ENCODE peak calls at places on chromosomes 5 and 9, in five cellular contexts. L is GM12865, Z is B cell, G is heart right ventricle, N is SK-N-SH. D is an unnamed sample.

GRCh38 chr9:93316726-93317494 is 133.0 kb downstream of the WNK2 start:
- DNase-seq in G (no peak), N (no peak), L (no peak), Z (no peak), D (no peak)

GRCh38 chr9:89984214-89984613 is 379.4 kb downstream of the GADD45G start:
- DNase-seq in G (no peak), N (no peak), Z (no peak), L (no peak), D (no peak)

GRCh38 chr5:129904102-129904666 is at the start of gene CHSY3:
- DNase-seq in G (peak; percentile 76), N (peak; percentile 71), Z (peak; percentile 6), L (peak; percentile 65), D (no peak)

GRCh38 chr5:142360607-142361120 is 35.8 kb upstream of the SPRY4 start:
- DNase-seq in Z (no peak), L (no peak), N (peak; percentile 52), G (no peak), D (no peak)

GRCh38 chr5:145479862-145480261 is 355.3 kb downstream of the PRELID2 start:
- DNase-seq in Z (no peak), N (no peak), L (no peak), G (no peak), D (no peak)

GRCh38 chr9:133103183-133103986 is 17.7 kb downstream of the RALGDS start:
- DNase-seq in G (peak; percentile 61), N (peak; percentile 93), L (peak; percentile 56), Z (peak; percentile 73), D (peak; percentile 71)

GRCh38 chr5:167014657-167015056 is 1276.8 kb upstream of the WWC1 start:
- DNase-seq in Z (no peak), N (no peak), G (no peak), L (no peak), D (no peak)

GRCh38 chr9:26870292-26870691 is 22.3 kb downstream of the CAAP1 start:
- DNase-seq in L (no peak), G (no peak), N (no peak), Z (no peak), D (no peak)

GRCh38 chr9:134814598-134815215 is 65.9 kb upstream of the FCN2 start:
- DNase-seq in G (no peak), L (no peak), N (no peak), Z (no peak), D (no peak)

DNA sequence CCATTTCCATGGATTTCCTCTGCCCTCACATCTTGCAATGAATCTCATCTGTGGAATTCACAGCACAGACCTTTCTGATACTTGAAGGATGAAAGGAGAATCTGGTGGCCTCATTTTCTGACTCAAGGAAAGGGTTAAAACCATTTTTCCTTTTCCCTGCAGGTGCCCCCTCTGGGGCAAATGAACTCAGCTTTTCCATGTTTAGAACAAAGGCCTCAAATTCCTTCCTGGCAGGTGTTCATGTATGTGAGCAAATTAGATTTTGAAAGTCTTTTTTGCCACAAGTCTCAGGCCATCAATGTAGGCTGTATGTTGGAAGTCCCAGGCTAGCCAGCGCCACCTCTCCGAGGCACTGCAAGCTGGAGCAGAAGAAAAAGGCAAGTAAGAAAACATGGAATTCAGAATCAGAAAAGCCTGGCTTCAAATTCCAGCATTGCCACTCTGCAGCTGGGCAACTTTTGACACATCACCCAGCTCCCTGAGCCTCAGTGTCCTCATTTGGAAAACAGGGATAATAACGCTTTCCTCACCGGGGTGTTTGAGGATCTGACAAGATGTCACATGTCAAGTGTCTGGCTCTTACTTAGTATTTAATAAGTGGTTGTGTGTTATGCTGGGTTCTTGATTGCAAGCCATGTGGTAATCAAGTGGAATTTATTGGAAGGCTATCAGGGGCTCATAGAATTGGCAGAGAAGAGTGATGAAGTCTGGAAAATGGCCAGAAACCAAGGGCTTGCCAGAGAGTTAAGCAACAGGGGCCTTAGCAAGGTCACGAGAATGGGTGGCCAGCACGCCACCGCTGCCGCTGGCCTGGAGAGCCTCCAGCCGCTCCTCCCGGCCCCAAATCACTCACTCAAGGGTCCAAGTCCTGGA is 48.4 kb upstream of the SMIM23 start:
- DNase-seq in Z (no peak), G (peak; percentile 73), N (no peak), L (no peak), D (no peak)
- TF ChIP-seq CTCF in Z (no peak), G (peak; percentile 40), N (no peak), L (no peak), D (no peak)

GRCh38 chr5:177472460-177473441 is 683 bp downstream of the DBN1 start:
- DNase-seq in G (no peak), Z (peak; percentile 65), L (peak; percentile 56), N (peak; percentile 92), D (peak; percentile 56)
- TF ChIP-seq CTCF in G (no peak), Z (no peak), L (no peak), N (no peak), D (no peak)

DNA sequence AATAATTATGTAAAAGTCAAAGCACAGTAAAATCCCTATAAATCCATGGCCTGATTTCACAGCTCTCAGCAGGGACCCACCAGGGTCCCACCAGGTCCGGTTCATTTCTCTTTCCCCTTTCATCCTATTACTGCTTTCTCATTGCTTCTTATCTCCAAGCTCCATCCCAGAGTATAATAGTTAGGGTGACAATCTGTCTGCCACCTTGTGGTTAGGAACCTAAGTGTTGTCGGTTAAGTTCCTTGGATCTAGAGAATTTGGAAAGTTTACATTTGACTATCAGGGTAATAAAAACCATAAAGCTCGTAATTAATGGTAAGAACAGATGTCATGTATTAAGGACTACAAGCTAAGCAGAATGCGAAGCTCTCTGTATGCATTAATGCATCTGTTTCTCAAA is 259.1 kb downstream of the SH3GL2 start:
- DNase-seq in G (no peak), L (no peak), N (no peak), Z (no peak), D (no peak)
- TF ChIP-seq CTCF in G (no peak), L (no peak), N (peak; percentile 31), Z (no peak), D (no peak)

GRCh38 chr5:76439929-76440328 is 36.8 kb downstream of the IQGAP2 start:
- DNase-seq in N (no peak), Z (no peak), G (no peak), L (no peak), D (no peak)
- TF ChIP-seq CTCF in N (no peak), Z (no peak), G (no peak), L (no peak), D (no peak)

GRCh38 chr5:150311015-150311692 is 8.4 kb upstream of the ARSI start:
- DNase-seq in N (no peak), G (no peak), L (no peak), Z (no peak), D (no peak)

GRCh38 chr5:150312518-150312917 is 9.8 kb upstream of the ARSI start:
- DNase-seq in G (no peak), L (no peak), Z (no peak), N (no peak), D (no peak)

GRCh38 chr5:150313501-150313900 is 10.8 kb upstream of the ARSI start:
- DNase-seq in Z (no peak), N (no peak), G (no peak), L (no peak), D (no peak)

GRCh38 chr5:150315245-150315644 is 12.5 kb upstream of the ARSI start:
- DNase-seq in N (no peak), G (no peak), Z (no peak), L (no peak), D (no peak)

DNA sequence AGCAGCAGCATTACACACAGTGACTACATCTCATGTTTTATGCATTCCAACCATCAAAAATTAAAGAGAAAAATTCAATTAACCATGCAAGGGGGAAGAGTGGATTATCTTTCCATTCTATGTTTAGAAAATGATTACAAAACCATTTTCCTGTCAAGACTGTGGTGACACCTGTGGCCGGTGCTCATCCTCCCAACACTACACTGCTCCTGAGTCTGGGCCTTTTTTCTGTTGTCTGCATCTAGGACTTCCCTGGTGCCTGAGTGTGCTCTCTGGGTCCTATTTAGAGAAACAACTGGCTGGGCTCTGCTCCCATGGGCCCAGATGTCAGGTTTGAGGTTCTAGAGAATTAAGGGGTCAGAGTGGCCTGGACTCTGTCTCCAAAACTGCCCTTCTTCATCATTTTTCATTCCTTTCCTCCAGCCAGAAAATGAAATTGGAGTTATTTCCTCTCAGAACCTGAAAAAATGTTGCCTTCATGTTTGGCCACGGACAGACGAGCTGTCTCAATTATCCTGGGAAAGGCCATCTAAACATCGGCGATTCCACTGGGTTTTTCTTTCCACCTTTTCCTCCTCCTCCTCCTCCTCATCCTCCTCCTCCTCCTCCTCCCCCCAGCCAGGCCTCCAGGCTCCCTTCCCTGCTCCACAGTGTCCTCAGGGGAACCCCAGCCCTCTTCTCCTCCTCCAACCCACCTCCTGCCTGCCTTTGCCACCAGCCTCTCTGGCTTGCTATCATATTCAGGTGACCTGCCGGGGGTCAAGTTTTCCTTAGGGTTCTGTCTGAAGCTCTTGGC is 11.4 kb upstream of the ARSI start:
- DNase-seq in G (no peak), N (no peak), L (no peak), Z (no peak), D (no peak)
- TF ChIP-seq CTCF in G (no peak), N (no peak), L (no peak), Z (no peak), D (no peak)

GRCh38 chr5:5881294-5881693 is 458.8 kb downstream of the ICE1 start:
- DNase-seq in Z (peak; percentile 19), L (peak; percentile 28), G (no peak), N (no peak), D (no peak)
- TF ChIP-seq CTCF in Z (no peak), L (peak; percentile 43), G (peak; percentile 37), N (no peak), D (no peak)

GRCh38 chr9:112717669-112718331 is at the start of gene INIP:
- DNase-seq in Z (peak; percentile 98), N (peak; percentile 96), G (peak; percentile 96), L (peak; percentile 98), D (peak; percentile 94)
- TF ChIP-seq CTCF in Z (no peak), N (peak; percentile 30), G (peak; percentile 27), L (peak; percentile 26), D (no peak)

GRCh38 chr5:133025804-133026663 is at the start of gene ZCCHC10:
- DNase-seq in Z (peak; percentile 95), G (peak; percentile 94), N (peak; percentile 94), L (peak; percentile 94), D (peak; percentile 85)
- TF ChIP-seq CTCF in Z (no peak), G (no peak), N (no peak), L (no peak), D (no peak)

GRCh38 chr5:91280062-91280941 is 102.8 kb downstream of the ARRDC3 start:
- DNase-seq in L (peak; percentile 92), Z (peak; percentile 86), G (peak; percentile 94), N (peak; percentile 91), D (peak; percentile 89)
- TF ChIP-seq CTCF in L (no peak), Z (no peak), G (peak; percentile 25), N (peak; percentile 9), D (no peak)

DNA sequence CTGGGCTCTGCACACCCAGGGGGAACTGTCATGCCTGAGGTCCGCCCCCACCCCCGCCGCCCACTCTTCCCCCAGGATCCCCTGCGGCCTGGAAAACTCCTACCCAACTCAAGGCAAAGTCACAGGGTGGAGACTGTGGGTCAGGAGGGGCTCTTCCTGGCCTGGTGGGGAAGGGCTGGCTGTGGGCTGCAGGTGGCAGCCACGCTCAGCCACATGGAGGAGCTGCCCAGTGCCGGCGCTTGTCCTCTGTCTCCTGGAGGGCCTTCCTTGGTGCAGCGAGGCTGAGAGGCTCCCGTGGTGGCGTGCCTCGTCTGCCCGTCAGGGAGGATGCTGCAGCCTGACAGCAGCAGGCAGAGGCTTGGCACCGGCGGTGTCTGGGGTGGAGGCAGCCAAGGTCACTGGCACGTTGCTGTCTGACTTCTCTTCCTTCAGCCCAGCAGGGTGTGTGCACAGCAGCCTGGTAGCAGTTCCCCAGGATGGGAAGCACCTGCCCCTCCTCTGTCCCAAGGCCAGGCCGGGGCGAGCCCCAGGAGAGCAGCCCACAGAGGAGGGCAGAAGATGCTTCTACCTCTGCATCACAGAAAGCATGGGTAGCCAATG is 78.1 kb downstream of the ADAMTS2 start:
- DNase-seq in G (no peak), Z (no peak), L (no peak), N (peak; percentile 63), D (peak; percentile 6)
- TF ChIP-seq CTCF in G (no peak), Z (no peak), L (no peak), N (no peak), D (no peak)

D was measured in natural killer cell.